ENCODE peak calls at places on chromosome 5, in six cellular contexts. A is HepG2, Y is A549, S is GM12878, H is K562, V is SK-N-SH. Q is an unnamed sample.

GRCh38 chr5:178463321-178464155 is 126.7 kb downstream of the COL23A1 start:
- DNase-seq in Y (no peak), H (no peak), S (no peak), V (no peak), A (no peak), Q (no peak)

GRCh38 chr5:6859001-6859400 is 145.8 kb downstream of the TENT4A start:
- DNase-seq in S (no peak), V (no peak), H (no peak), Y (no peak), A (no peak), Q (no peak)

GRCh38 chr5:168368854-168369253 is 77.4 kb downstream of the WWC1 start:
- DNase-seq in Y (no peak), V (no peak), S (no peak), A (no peak), H (no peak), Q (no peak)

GRCh38 chr5:104179057-104179456 is 616.5 kb upstream of the NUDT12 start:
- DNase-seq in H (peak), A (peak), S (peak), V (peak), Y (peak), Q (peak)

GRCh38 chr5:178460598-178461425 is 129.4 kb downstream of the COL23A1 start:
- DNase-seq in V (peak), A (peak), H (peak), S (no peak), Y (peak), Q (peak)

GRCh38 chr5:180589771-180590542 is 1.3 kb downstream of the SCGB3A1 start:
- DNase-seq in Y (no peak), V (peak), S (no peak), A (no peak), H (no peak), Q (no peak)

GRCh38 chr5:142954455-142954854 is 184.3 kb downstream of the ARHGAP26 start:
- DNase-seq in H (no peak), Y (no peak), S (no peak), A (no peak), V (no peak), Q (no peak)

GRCh38 chr5:127564002-127564769 is 46.7 kb downstream of the PRRC1 start:
- DNase-seq in S (no peak), V (peak), H (peak), Y (peak), A (peak), Q (peak)

GRCh38 chr5:135835766-135836165 is 1.3 kb downstream of the SLC25A48 start:
- DNase-seq in S (no peak), A (no peak), Y (no peak), V (no peak), H (no peak), Q (no peak)

GRCh38 chr5:169474226-169474625 is 109.3 kb upstream of the SPDL1 start:
- DNase-seq in H (no peak), Y (no peak), V (no peak), A (no peak), S (no peak), Q (no peak)

GRCh38 chr5:72108200-72109050 is 1.1 kb downstream of the MAP1B start:
- DNase-seq in S (no peak), H (peak), A (peak), Y (peak), V (peak), Q (peak)

GRCh38 chr5:178589180-178590140 is 733 bp downstream of the COL23A1 start:
- DNase-seq in Y (no peak), V (peak), S (no peak), A (no peak), H (peak), Q (peak)

GRCh38 chr5:36855141-36855495 is 21.5 kb upstream of the NIPBL start:
- DNase-seq in A (no peak), H (no peak), Y (no peak), V (no peak), S (no peak), Q (no peak)

GRCh38 chr5:122297587-122298298 is 14.3 kb upstream of the SNCAIP start:
- DNase-seq in A (no peak), S (peak), Y (no peak), H (no peak), V (no peak), Q (no peak)

GRCh38 chr5:112978836-112979235 is 2.2 kb downstream of the DCP2 start:
- DNase-seq in H (no peak), V (no peak), A (no peak), S (no peak), Y (no peak), Q (no peak)

GRCh38 chr5:96699186-96699820 is 37.1 kb downstream of the CAST start:
- DNase-seq in A (no peak), H (peak), Y (no peak), S (no peak), V (peak), Q (peak)

GRCh38 chr5:130337179-130337888 is 433.1 kb downstream of the CHSY3 start:
- DNase-seq in S (no peak), A (no peak), H (no peak), Y (peak), V (no peak), Q (peak)

GRCh38 chr5:83538788-83539535 is 67.4 kb downstream of the VCAN start:
- DNase-seq in Y (no peak), S (peak), A (no peak), V (no peak), H (no peak), Q (no peak)

GRCh38 chr5:148729182-148729581 is 74.9 kb upstream of the HTR4 start:
- DNase-seq in S (no peak), V (peak), H (peak), Y (no peak), A (no peak), Q (no peak)

GRCh38 chr5:92641031-92641962 is 939.7 kb downstream of the NR2F1-AS1 start:
- DNase-seq in H (no peak), A (peak), V (peak), S (no peak), Y (peak), Q (peak)

GRCh38 chr5:135254183-135254582 is 144.8 kb downstream of the MACROH2A1 start:
- DNase-seq in Y (no peak), S (no peak), A (no peak), V (no peak), H (no peak), Q (no peak)

GRCh38 chr5:7851617-7852289 is 820 bp upstream of the CFAP90 start:
- DNase-seq in Y (no peak), V (no peak), S (no peak), A (peak), H (no peak), Q (no peak)

GRCh38 chr5:79547429-79547822 is 33.5 kb upstream of the HOMER1 start:
- DNase-seq in V (no peak), Y (no peak), H (no peak), A (peak), S (no peak), Q (no peak)

GRCh38 chr5:34044950-34045525 is 2.0 kb upstream of the C1QTNF3 start:
- DNase-seq in V (no peak), H (no peak), A (no peak), S (no peak), Y (no peak), Q (no peak)

GRCh38 chr5:106454651-106455415 is 1215.9 kb downstream of the EFNA5 start:
- DNase-seq in A (peak), Y (no peak), V (peak), S (no peak), H (no peak), Q (peak)

GRCh38 chr5:179317411-179318192 is 27.7 kb downstream of the ADAMTS2 start:
- DNase-seq in Y (no peak), V (no peak), H (no peak), A (no peak), S (no peak), Q (no peak)

GRCh38 chr5:16877267-16877935 is 58.7 kb downstream of the MYO10 start:
- DNase-seq in A (no peak), S (no peak), V (no peak), H (no peak), Y (no peak), Q (no peak)
- TF ChIP-seq SMC3 in A (no peak), S (no peak), V (no peak), H (no peak), Y (no peak), Q (no peak)

GRCh38 chr5:1317921-1318565 is 23.2 kb upstream of the TERT start:
- DNase-seq in V (no peak), S (no peak), H (no peak), A (no peak), Y (no peak), Q (no peak)

GRCh38 chr5:1319436-1320343 is 24.8 kb upstream of the TERT start:
- DNase-seq in S (no peak), V (no peak), Y (no peak), A (no peak), H (no peak), Q (no peak)

GRCh38 chr5:1320436-1321344 is 24.2 kb downstream of the CLPTM1L start:
- DNase-seq in H (no peak), A (no peak), Y (no peak), S (no peak), V (no peak), Q (no peak)

GRCh38 chr5:1316941-1317340 is 22.1 kb upstream of the TERT start:
- DNase-seq in Y (no peak), V (no peak), A (no peak), S (no peak), H (no peak), Q (no peak)

DNA sequence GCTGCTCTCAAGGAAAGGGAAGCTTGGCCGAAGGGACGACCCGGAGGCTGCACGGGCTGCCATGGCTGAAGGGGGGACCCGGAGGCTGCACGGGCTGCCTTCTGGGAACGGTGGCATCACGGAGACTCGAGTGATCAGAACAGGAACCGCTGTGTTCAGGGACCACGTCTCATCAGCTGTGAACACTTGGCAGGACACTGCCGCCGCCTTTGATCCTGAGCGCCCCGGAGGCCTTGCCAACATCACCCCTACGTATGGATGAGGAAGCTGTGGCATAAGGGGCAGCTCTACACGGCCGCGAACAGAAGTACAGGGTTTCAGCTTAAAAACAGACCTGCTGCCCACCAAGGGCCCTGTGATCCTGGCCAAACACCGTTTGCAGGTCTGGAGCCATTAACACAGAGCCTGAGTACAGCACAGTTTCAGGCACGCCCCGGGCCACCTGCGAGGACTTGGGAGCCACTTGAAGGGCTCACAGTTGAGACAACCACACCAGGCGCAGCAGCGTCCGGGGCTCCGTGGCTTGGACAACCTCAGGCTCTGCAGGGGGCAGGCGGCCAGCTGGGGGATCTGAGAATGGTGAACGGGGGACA is 23.9 kb upstream of the TERT start:
- DNase-seq in V (no peak), H (no peak), Y (no peak), S (no peak), A (no peak), Q (no peak)
- TF ChIP-seq SMC3 in V (no peak), H (no peak), Y (no peak), S (no peak), A (no peak), Q (no peak)

DNA sequence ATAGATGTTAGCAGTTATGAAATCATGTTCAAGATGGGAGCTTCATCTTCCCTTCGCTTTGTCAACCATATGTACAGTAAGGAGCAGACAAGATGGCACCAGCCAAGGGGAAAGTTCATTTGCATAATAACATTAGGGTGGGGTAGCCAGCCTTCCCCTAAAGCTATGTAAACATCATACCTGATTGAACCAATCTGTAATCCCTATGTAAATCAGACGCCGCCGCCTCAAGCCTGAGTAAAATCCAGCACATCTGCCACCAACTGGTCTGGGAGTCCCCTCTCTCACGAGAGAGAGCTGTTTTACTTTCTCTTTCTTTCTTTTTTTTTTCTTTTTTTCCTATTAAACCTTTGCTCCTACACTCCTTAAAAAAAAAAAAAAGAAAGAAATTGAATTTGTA is 30.8 kb upstream of the REEP2 start:
- DNase-seq in V (no peak), S (peak), H (no peak), A (no peak), Y (no peak), Q (no peak)
- TF ChIP-seq SMC3 in V (no peak), S (no peak), H (no peak), A (no peak), Y (no peak), Q (no peak)

DNA sequence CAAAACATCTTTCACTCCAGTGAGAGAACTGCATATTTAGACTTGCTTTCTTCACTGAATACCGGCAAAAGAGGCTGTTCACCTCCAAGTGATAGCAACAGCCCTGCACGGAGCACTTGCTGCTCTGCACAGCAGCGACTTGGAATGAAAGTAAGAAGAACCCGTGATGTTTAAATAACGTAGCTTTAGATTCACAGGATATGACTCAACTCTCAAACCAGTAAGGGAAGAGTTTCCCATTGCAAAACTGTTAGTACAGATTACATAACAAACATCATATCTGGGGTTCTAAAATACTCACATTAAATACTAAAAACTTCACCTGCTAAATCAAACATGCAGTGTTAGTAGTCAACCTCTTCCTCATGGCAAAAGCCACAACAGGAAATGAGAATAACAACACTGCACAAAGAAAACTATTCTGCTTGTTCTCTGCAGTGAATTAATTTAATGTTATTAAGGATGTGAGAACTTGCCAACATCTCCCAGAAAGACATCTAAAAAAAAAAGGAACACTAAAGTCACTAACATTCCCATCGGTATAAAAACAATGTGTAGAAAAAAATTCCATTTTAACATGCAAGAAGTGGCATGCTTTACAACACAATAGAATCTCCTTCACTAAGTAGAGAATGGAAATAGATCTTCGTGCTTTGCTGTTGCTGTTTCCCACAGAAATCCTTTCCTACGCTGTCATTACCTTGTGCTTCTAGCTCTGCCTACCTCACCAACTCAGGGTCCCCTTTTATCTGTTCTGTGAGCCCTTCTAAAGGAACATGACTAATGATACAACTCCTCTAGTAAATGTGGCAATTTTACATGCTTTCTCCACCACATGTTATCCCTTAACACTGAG is 203.2 kb downstream of the MCTP1 start:
- DNase-seq in V (no peak), Y (peak), A (peak), S (peak), H (no peak), Q (peak)
- TF ChIP-seq SMC3 in V (no peak), Y (no peak), A (no peak), S (no peak), H (no peak), Q (no peak)